ENCODE peak calls at places on chromosomes 5 and 9, in six cellular contexts. Z, J, G, M, Q and U are unnamed samples.

GRCh38 chr5:114362977-114363721 is 1.3 kb downstream of the KCNN2 start:
- DNase-seq in Z (no peak), J (no peak), G (no peak), M (no peak), Q (peak; percentile 14), U (no peak)

GRCh38 chr5:5017827-5018559 is 122.1 kb upstream of the ADAMTS16 start:
- DNase-seq in Z (no peak), J (no peak), G (no peak), M (no peak), Q (peak; percentile 14), U (peak; percentile 77)

GRCh38 chr9:115170674-115171073 is 52.7 kb upstream of the TNC start:
- DNase-seq in Z (no peak), J (no peak), G (no peak), M (no peak), Q (peak; percentile 45), U (no peak)

GRCh38 chr9:33924978-33925797 is 108.2 kb downstream of the UBE2R2 start:
- DNase-seq in Z (no peak), J (peak; percentile 76), G (no peak), M (peak; percentile 49), Q (peak; percentile 63), U (no peak)

GRCh38 chr5:138241688-138242547 is 28.8 kb upstream of the CDC23 start:
- DNase-seq in Z (no peak), J (peak; percentile 78), G (no peak), M (no peak), Q (no peak), U (no peak)

GRCh38 chr9:89808076-89808701 is 203.4 kb downstream of the GADD45G start:
- DNase-seq in Z (peak; percentile 80), J (no peak), G (no peak), M (peak; percentile 6), Q (no peak), U (no peak)

GRCh38 chr5:93336330-93337110 is 244.5 kb downstream of the NR2F1-AS1 start:
- DNase-seq in Z (no peak), J (no peak), G (no peak), M (no peak), Q (no peak), U (no peak)

GRCh38 chr5:116575635-116576042 is 1.0 kb upstream of the SEMA6A start:
- DNase-seq in Z (no peak), J (peak; percentile 5), G (no peak), M (no peak), Q (no peak), U (no peak)

GRCh38 chr5:90293931-90294330 is 115.6 kb downstream of the CETN3 start:
- DNase-seq in Z (no peak), J (no peak), G (no peak), M (no peak), Q (peak; percentile 40), U (no peak)

GRCh38 chr5:176827736-176828415 is 17.5 kb downstream of the UNC5A start:
- DNase-seq in Z (no peak), J (no peak), G (no peak), M (no peak), Q (no peak), U (no peak)

GRCh38 chr5:122463221-122463620 is 151.2 kb downstream of the SNCAIP start:
- DNase-seq in Z (no peak), J (no peak), G (no peak), M (no peak), Q (no peak), U (no peak)

GRCh38 chr9:18393340-18394130 is 80.4 kb upstream of the ADAMTSL1 start:
- DNase-seq in Z (no peak), J (peak; percentile 29), G (no peak), M (peak; percentile 78), Q (peak; percentile 88), U (no peak)

GRCh38 chr5:125559296-125559695 is 812.9 kb upstream of the ZNF608 start:
- DNase-seq in Z (no peak), J (no peak), G (no peak), M (peak; percentile 25), Q (peak; percentile 69), U (no peak)

GRCh38 chr5:159971931-159972461 is 36.9 kb upstream of the TTC1 start:
- DNase-seq in Z (peak; percentile 78), J (no peak), G (no peak), M (no peak), Q (no peak), U (no peak)

GRCh38 chr5:14265574-14265973 is 122.4 kb downstream of the TRIO start:
- DNase-seq in Z (no peak), J (no peak), G (no peak), M (no peak), Q (peak; percentile 75), U (no peak)

GRCh38 chr9:33795819-33796218 is 458 bp downstream of the PRSS3 start:
- DNase-seq in Z (no peak), J (no peak), G (no peak), M (no peak), Q (no peak), U (no peak)

GRCh38 chr9:36470891-36471290 is 70.8 kb upstream of the RNF38 start:
- DNase-seq in Z (peak; percentile 88), J (peak; percentile 45), G (no peak), M (peak; percentile 40), Q (no peak), U (no peak)

GRCh38 chr5:139971202-139971725 is 71.8 kb downstream of the NRG2 start:
- DNase-seq in Z (no peak), J (no peak), G (no peak), M (no peak), Q (no peak), U (no peak)

GRCh38 chr9:81389569-81389993 is 299.8 kb downstream of the TLE1 start:
- DNase-seq in Z (peak; percentile 90), J (no peak), G (no peak), M (peak; percentile 52), Q (peak; percentile 90), U (no peak)

GRCh38 chr9:118034701-118035100 is 330.5 kb downstream of the TLR4 start:
- DNase-seq in Z (no peak), J (no peak), G (no peak), M (no peak), Q (no peak), U (no peak)

GRCh38 chr9:137486545-137487453 is 27.7 kb upstream of the NSMF start:
- DNase-seq in Z (no peak), J (no peak), G (no peak), M (no peak), Q (no peak), U (no peak)

GRCh38 chr5:9188131-9188530 is 357.7 kb downstream of the SEMA5A start:
- DNase-seq in Z (no peak), J (peak; percentile 69), G (no peak), M (no peak), Q (no peak), U (no peak)

GRCh38 chr5:32600057-32600622 is 14.8 kb downstream of the SUB1 start:
- DNase-seq in Z (no peak), J (no peak), G (no peak), M (no peak), Q (no peak), U (no peak)

GRCh38 chr5:34685485-34686197 is 29.5 kb downstream of the RAI14 start:
- DNase-seq in Z (no peak), J (no peak), G (no peak), M (no peak), Q (peak; percentile 67), U (no peak)

GRCh38 chr5:67211926-67212325 is 15.3 kb upstream of the CD180 start:
- DNase-seq in Z (no peak), J (no peak), G (no peak), M (no peak), Q (peak; percentile 48), U (no peak)

GRCh38 chr9:37449877-37450632 is 15.2 kb downstream of the ZBTB5 start:
- DNase-seq in Z (no peak), J (no peak), G (no peak), M (no peak), Q (no peak), U (no peak)

GRCh38 chr9:127568618-127568970 is 43.5 kb upstream of the STXBP1 start:
- DNase-seq in Z (no peak), J (peak; percentile 38), G (no peak), M (no peak), Q (no peak), U (no peak)

GRCh38 chr9:127567898-127568617 is 44.0 kb upstream of the STXBP1 start:
- DNase-seq in Z (no peak), J (peak; percentile 54), G (no peak), M (no peak), Q (no peak), U (no peak)

GRCh38 chr9:127566351-127567001 is 45.6 kb upstream of the STXBP1 start:
- DNase-seq in Z (no peak), J (no peak), G (no peak), M (no peak), Q (no peak), U (no peak)

GRCh38 chr9:127568971-127569818 is 42.9 kb upstream of the STXBP1 start:
- DNase-seq in Z (peak; percentile 95), J (peak; percentile 86), G (no peak), M (peak; percentile 82), Q (peak; percentile 78), U (no peak)

GRCh38 chr9:127567119-127567897 is 44.8 kb upstream of the STXBP1 start:
- DNase-seq in Z (no peak), J (peak; percentile 40), G (no peak), M (peak; percentile 56), Q (peak; percentile 61), U (no peak)
- TF ChIP-seq POLR2A in Z (no peak), J (no peak), G (no peak), M (no peak), Q (no peak), U (no peak)

DNA sequence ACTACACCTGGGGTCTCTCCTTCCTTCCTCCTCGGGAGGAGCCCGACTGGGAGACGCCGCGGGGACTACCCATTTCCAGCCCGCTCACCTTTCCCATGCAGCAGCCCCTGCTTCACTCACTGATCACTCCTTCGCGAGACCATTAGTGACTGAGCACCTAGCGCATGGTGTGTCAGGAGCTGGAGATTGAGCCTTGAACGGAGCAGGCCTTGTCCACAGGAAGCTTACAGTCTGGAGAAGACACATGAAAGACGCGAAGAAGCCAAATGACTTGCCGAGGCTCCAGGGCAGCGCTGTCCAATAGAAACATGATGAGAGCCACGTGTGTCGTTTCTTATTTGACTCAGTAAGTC is 283 bp upstream of the CFAP90 start:
- DNase-seq in Z (no peak), J (no peak), G (no peak), M (no peak), Q (no peak), U (no peak)
- TF ChIP-seq CTCF in Z (no peak), J (no peak), G (no peak), M (no peak), Q (no peak), U (peak; percentile 0)

DNA sequence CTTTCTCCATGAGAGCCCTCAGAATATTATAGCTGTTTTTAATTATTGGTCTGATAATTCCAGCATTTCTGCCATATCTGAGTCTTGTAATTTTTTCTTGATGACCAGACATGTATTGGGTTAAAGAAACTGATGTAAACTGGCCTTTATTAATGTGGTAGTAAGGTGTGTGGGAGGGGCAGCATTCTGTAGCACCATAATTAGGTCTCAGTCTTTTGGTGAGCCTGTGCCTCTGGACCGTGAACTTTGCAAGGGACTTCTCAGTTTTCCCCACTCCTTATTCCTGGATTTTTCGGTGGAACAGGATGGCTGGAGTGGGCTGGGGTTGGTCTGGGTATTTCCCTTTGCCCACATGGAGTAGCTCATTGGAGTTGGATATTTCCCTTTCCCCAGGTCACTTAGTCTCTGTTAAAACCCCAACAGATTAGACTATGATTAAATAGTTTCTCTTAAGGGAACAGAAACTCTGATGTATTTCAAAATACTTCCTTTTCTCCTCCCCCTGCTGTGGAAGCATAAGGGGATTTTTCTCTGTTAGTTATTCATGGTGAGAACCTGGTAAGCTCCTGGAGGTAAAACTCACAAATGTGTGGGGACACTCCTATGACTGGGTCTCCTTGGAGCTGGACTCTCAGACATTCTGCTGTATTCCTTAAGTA is 52.4 kb downstream of the FSD1L start:
- DNase-seq in Z (no peak), J (peak; percentile 64), G (no peak), M (no peak), Q (no peak), U (no peak)
- TF ChIP-seq POLR2A in Z (no peak), J (no peak), G (no peak), M (no peak), Q (no peak), U (no peak)

GRCh38 chr5:1503301-1504243 is 20.2 kb downstream of the LPCAT1 start:
- DNase-seq in Z (peak; percentile 91), J (peak; percentile 88), G (no peak), M (no peak), Q (no peak), U (no peak)
- TF ChIP-seq CTCF in Z (no peak), J (no peak), G (no peak), M (no peak), Q (no peak), U (no peak)